ENCODE peak calls at places on chromosomes 6 and 20, in six cellular contexts. D is GM10248, R is brain microvascular endothelial cell, I is HEK293T, O is fibroblast of the aortic adventitia, H is lower leg skin. S is an unnamed sample.

GRCh38 chr20:46739441-46740213 is 30.2 kb downstream of the SLC2A10 start:
- DNase-seq in D (no peak), R (no peak), I (no peak), O (no peak), H (no peak), S (no peak)

GRCh38 chr20:25248501-25249172 is 752 bp downstream of the PYGB start:
- DNase-seq in D (peak; percentile 52), R (no peak), I (peak; percentile 49), O (peak; percentile 63), H (peak; percentile 86), S (peak; percentile 67)

GRCh38 chr20:52830598-52830997 is 141.6 kb upstream of the TSHZ2 start:
- DNase-seq in D (no peak), R (no peak), I (no peak), O (no peak), H (no peak), S (no peak)

GRCh38 chr6:141587482-141588266 is 545.1 kb upstream of the GJE1 start:
- DNase-seq in D (no peak), R (peak; percentile 47), I (no peak), O (peak; percentile 82), H (no peak), S (no peak)

GRCh38 chr6:82705579-82705978 is 342.0 kb downstream of the TPBG start:
- DNase-seq in D (no peak), R (no peak), I (no peak), O (no peak), H (no peak), S (no peak)

GRCh38 chr6:82507112-82507511 is 143.5 kb downstream of the TPBG start:
- DNase-seq in D (no peak), R (no peak), I (no peak), O (no peak), H (no peak), S (no peak)

GRCh38 chr20:11686900-11687543 is 230.7 kb upstream of the BTBD3 start:
- DNase-seq in D (no peak), R (peak; percentile 0), I (no peak), O (peak; percentile 11), H (no peak), S (peak; percentile 39)

GRCh38 chr6:96775727-96776400 is 61.4 kb downstream of the GPR63 start:
- DNase-seq in D (no peak), R (no peak), I (no peak), O (no peak), H (no peak), S (no peak)

GRCh38 chr6:52876056-52876787 is 33.3 kb downstream of the GSTA3 start:
- DNase-seq in D (no peak), R (no peak), I (no peak), O (peak; percentile 28), H (no peak), S (no peak)

GRCh38 chr6:14228571-14228970 is 111.0 kb downstream of the CD83 start:
- DNase-seq in D (no peak), R (no peak), I (no peak), O (peak; percentile 19), H (no peak), S (no peak)

GRCh38 chr6:15384901-15385300 is 139.0 kb downstream of the JARID2 start:
- DNase-seq in D (no peak), R (no peak), I (no peak), O (no peak), H (no peak), S (no peak)

GRCh38 chr6:15244605-15245360 is 1.1 kb upstream of the JARID2 start:
- DNase-seq in D (peak; percentile 63), R (no peak), I (peak; percentile 46), O (peak; percentile 75), H (peak; percentile 96), S (peak; percentile 52)